ENCODE peak calls at places on chromosomes 6 and 20, in ten cellular contexts. D is colonic mucosa; R is dorsolateral prefrontal cortex; H is keratinocyte; Z is GM23338; T is stomach; M is effector memory CD4-positive, alpha-beta T cell; Q is uterus; Y is adrenal gland; F is H1. W is an unnamed sample.
A peak's percentile ranks its signal among the peaks of the same experiment; 100 is the strongest.

GRCh38 chr20:21183722-21184121 is 57.8 kb downstream of the KIZ start:
- DNase-seq in R (no peak), Y (no peak), T (no peak), Z (no peak), D (no peak), M (no peak), H (no peak), Q (no peak), F (no peak), W (no peak)

GRCh38 chr20:33267691-33268090 is 15.3 kb upstream of the BPIFB1 start:
- DNase-seq in R (no peak), Y (no peak), Z (no peak), F (no peak), T (no peak), D (no peak), Q (no peak), M (no peak), H (no peak), W (no peak)

GRCh38 chr6:125104425-125104824 is 49.1 kb upstream of the TPD52L1 start:
- DNase-seq in Z (peak; percentile 25), D (no peak), Q (no peak), R (no peak), T (no peak), H (no peak), F (no peak), Y (no peak), M (no peak), W (no peak)

GRCh38 chr6:156729248-156729647 is 47.9 kb upstream of the ARID1B start:
- DNase-seq in D (no peak), H (peak; percentile 65), M (no peak), Y (no peak), F (no peak), Q (no peak), R (no peak), T (no peak), Z (no peak), W (no peak)

GRCh38 chr20:63778034-63778752 is 38.6 kb downstream of the SLC2A4RG start:
- DNase-seq in D (no peak), T (no peak), Z (no peak), R (no peak), Y (no peak), F (no peak), M (no peak), H (no peak), Q (no peak), W (no peak)

GRCh38 chr6:155185544-155185943 is 78.3 kb upstream of the CLDN20 start:
- DNase-seq in F (no peak), T (peak; percentile 54), Q (no peak), Y (no peak), M (no peak), Z (peak; percentile 59), R (no peak), D (peak; percentile 67), H (no peak), W (no peak)

GRCh38 chr20:35224536-35224935 is 2.0 kb upstream of the MMP24 start:
- DNase-seq in R (no peak), Q (no peak), M (no peak), Z (no peak), T (no peak), D (no peak), Y (no peak), H (no peak), F (no peak), W (no peak)

GRCh38 chr20:8152183-8152582 is 20.1 kb downstream of the PLCB1 start:
- DNase-seq in M (no peak), R (no peak), T (no peak), Z (no peak), H (no peak), Q (no peak), F (no peak), Y (peak; percentile 57), D (no peak), W (no peak)

GRCh38 chr6:14537061-14537460 is 419.5 kb downstream of the CD83 start:
- DNase-seq in M (no peak), Z (no peak), D (no peak), Q (no peak), R (no peak), F (no peak), T (no peak), Y (no peak), H (no peak), W (no peak)

GRCh38 chr6:100488231-100488630 is 23.5 kb upstream of the SIM1 start:
- DNase-seq in R (no peak), M (no peak), D (no peak), T (no peak), Z (no peak), H (no peak), Q (no peak), Y (no peak), F (no peak), W (no peak)

GRCh38 chr20:37901667-37902503 is 1.0 kb upstream of the VSTM2L start:
- DNase-seq in Y (peak; percentile 54), T (peak; percentile 53), Q (peak; percentile 24), R (no peak), H (no peak), M (no peak), D (peak; percentile 35), F (no peak), Z (peak; percentile 82), W (no peak)

GRCh38 chr6:95087394-95088097 is 489.8 kb upstream of the MANEA start:
- DNase-seq in H (peak; percentile 75), Q (no peak), M (no peak), D (no peak), Y (peak; percentile 30), Z (no peak), R (no peak), F (no peak), T (no peak), W (no peak)

GRCh38 chr20:51542033-51542893 is at the start of gene NFATC2:
- DNase-seq in M (peak; percentile 50), R (no peak), T (peak; percentile 75), F (peak; percentile 23), Q (peak; percentile 27), H (no peak), Y (no peak), Z (peak; percentile 69), D (peak; percentile 60), W (peak; percentile 68)

GRCh38 chr6:108592371-108593337 is 31.9 kb downstream of the FOXO3 start:
- DNase-seq in Q (peak; percentile 61), Z (peak; percentile 35), F (no peak), R (no peak), T (peak; percentile 38), D (peak; percentile 40), H (peak; percentile 71), Y (no peak), M (peak; percentile 33), W (peak; percentile 33)

GRCh38 chr6:44580901-44581300 is 193.4 kb downstream of the CDC5L start:
- DNase-seq in T (no peak), Q (no peak), F (no peak), R (no peak), M (no peak), H (no peak), Z (no peak), Y (no peak), D (peak; percentile 1), W (no peak)

GRCh38 chr20:54140927-54141566 is 32.7 kb downstream of the CYP24A1 start:
- DNase-seq in Y (no peak), F (no peak), Z (no peak), D (no peak), M (no peak), R (no peak), H (no peak), T (no peak), Q (no peak), W (no peak)

GRCh38 chr6:52598123-52598823 is 21.4 kb upstream of the TRAM2 start:
- DNase-seq in Q (peak; percentile 69), Z (peak; percentile 97), T (peak; percentile 46), D (peak; percentile 52), M (no peak), F (peak; percentile 58), R (no peak), Y (peak; percentile 82), H (no peak), W (peak; percentile 54)

GRCh38 chr20:43357352-43357751 is 100.3 kb upstream of the SRSF6 start:
- DNase-seq in Y (no peak), M (no peak), H (no peak), R (no peak), Z (no peak), D (no peak), F (no peak), T (no peak), Q (no peak), W (no peak)

GRCh38 chr20:43349841-43350240 is 107.9 kb upstream of the SRSF6 start:
- DNase-seq in D (no peak), R (no peak), F (no peak), Q (no peak), T (no peak), Z (no peak), Y (no peak), H (no peak), M (no peak), W (no peak)

GRCh38 chr20:43355610-43356009 is 102.1 kb upstream of the SRSF6 start:
- DNase-seq in D (no peak), Q (no peak), F (no peak), T (no peak), Z (no peak), M (no peak), R (no peak), H (no peak), Y (no peak), W (no peak)

GRCh38 chr20:43358811-43359210 is 98.9 kb upstream of the SRSF6 start:
- DNase-seq in R (no peak), H (no peak), Q (no peak), F (no peak), Y (no peak), T (no peak), D (no peak), M (no peak), Z (no peak), W (no peak)

GRCh38 chr20:43352996-43353395 is 104.7 kb upstream of the SRSF6 start:
- DNase-seq in M (no peak), Q (no peak), Z (no peak), Y (no peak), R (no peak), H (no peak), T (no peak), D (no peak), F (no peak), W (no peak)
- H3K27me3 ChIP-seq in M (no peaks in the 10 kb centered on the region), Q (no peaks in the 10 kb centered on the region), Z (no peaks in the 10 kb centered on the region), Y (peaks cover 9% of the 10 kb centered on the region), R (no peaks in the 10 kb centered on the region), H (no peaks in the 10 kb centered on the region), T (no peaks in the 10 kb centered on the region), D (no peaks in the 10 kb centered on the region), F (peaks cover 2% of the 10 kb centered on the region), W (no peaks in the 10 kb centered on the region)

GRCh38 chr20:46126440-46127056 is 8.4 kb downstream of the CD40 start:
- DNase-seq in Q (no peak), Y (no peak), R (no peak), M (no peak), T (no peak), F (no peak), H (no peak), D (no peak), Z (no peak), W (no peak)
- H3K27me3 ChIP-seq in Q (no peaks in the 10 kb centered on the region), Y (peaks cover 9% of the 10 kb centered on the region), R (no peaks in the 10 kb centered on the region), M (peaks cover 9% of the 10 kb centered on the region), T (peaks cover 9% of the 10 kb centered on the region), F (no peaks in the 10 kb centered on the region), H (peaks cover 10% of the 10 kb centered on the region), D (no peaks in the 10 kb centered on the region), Z (peaks cover 2% of the 10 kb centered on the region), W (no peaks in the 10 kb centered on the region)

GRCh38 chr6:31483392-31483791 is 14.6 kb upstream of the MICB start:
- DNase-seq in T (no peak), Z (no peak), R (no peak), H (no peak), Y (no peak), F (no peak), M (no peak), D (no peak), Q (no peak), W (no peak)
- H3K27me3 ChIP-seq in T (no peaks in the 10 kb centered on the region), Z (no peaks in the 10 kb centered on the region), R (no peaks in the 10 kb centered on the region), H (peaks cover 8% of the 10 kb centered on the region), Y (no peaks in the 10 kb centered on the region), F (no peaks in the 10 kb centered on the region), M (no peaks in the 10 kb centered on the region), D (no peaks in the 10 kb centered on the region), Q (no peaks in the 10 kb centered on the region), W (no peaks in the 10 kb centered on the region)

GRCh38 chr20:46014517-46015396 is 6.0 kb downstream of the MMP9 start:
- DNase-seq in R (no peak), H (no peak), F (no peak), Z (no peak), M (no peak), Q (no peak), D (no peak), Y (no peak), T (no peak), W (no peak)
- H3K27me3 ChIP-seq in R (peaks cover 7% of the 10 kb centered on the region), H (peaks cover 26% of the 10 kb centered on the region), F (peaks cover 7% of the 10 kb centered on the region), Z (peaks cover 16% of the 10 kb centered on the region), M (peaks cover 33% of the 10 kb centered on the region), Q (peaks cover 42% of the 10 kb centered on the region), D (peaks cover 38% of the 10 kb centered on the region), Y (peaks cover 31% of the 10 kb centered on the region), T (peaks cover 50% of the 10 kb centered on the region), W (no peaks in the 10 kb centered on the region)